ENCODE peak calls at places on chromosomes 16 and 17, in nine cellular contexts. Y is fibroblast of lung; Z is stomach; E is dorsolateral prefrontal cortex; L is HCT116; A is foreskin keratinocyte; V is thoracic aorta; M is CD4-positive, alpha-beta T cell; X is PC-9. H is an unnamed sample.

GRCh38 chr16:62597874-62598273 is 561.6 kb upstream of the CDH8 start:
- DNase-seq in Y (no peak), Z (no peak), E (no peak), L (no peak), A (no peak), V (no peak), M (no peak), X (no peak), H (no peak)

GRCh38 chr17:45077643-45078042 is 16.5 kb downstream of the NMT1 start:
- DNase-seq in Y (no peak), Z (no peak), E (no peak), L (no peak), A (no peak), V (no peak), M (no peak), X (no peak), H (no peak)

GRCh38 chr17:16288860-16289571 is 64.3 kb downstream of the CENPV start:
- DNase-seq in Y (no peak), Z (no peak), E (no peak), L (no peak), A (no peak), V (no peak), M (no peak), X (no peak), H (no peak)

GRCh38 chr17:45896803-45897693 is 2.7 kb downstream of the MAPT start:
- DNase-seq in Y (no peak), Z (no peak), E (peak; percentile 54), L (no peak), A (no peak), V (no peak), M (no peak), X (no peak), H (no peak)

GRCh38 chr16:76345093-76345735 is 68.0 kb downstream of the CNTNAP4 start:
- DNase-seq in Y (peak; percentile 29), Z (no peak), E (peak; percentile 56), L (no peak), A (no peak), V (no peak), M (no peak), X (no peak), H (no peak)

GRCh38 chr16:57574086-57574485 is 31.6 kb downstream of the ADGRG5 start:
- DNase-seq in Y (no peak), Z (no peak), E (no peak), L (no peak), A (no peak), V (no peak), M (no peak), X (no peak), H (peak; percentile 44)

GRCh38 chr16:54739381-54739780 is 191.3 kb upstream of the IRX5 start:
- DNase-seq in Y (no peak), Z (no peak), E (no peak), L (no peak), A (no peak), V (no peak), M (no peak), X (no peak), H (no peak)

GRCh38 chr17:67270411-67270810 is 25.4 kb upstream of the HELZ start:
- DNase-seq in Y (no peak), Z (no peak), E (no peak), L (no peak), A (no peak), V (no peak), M (no peak), X (no peak), H (no peak)

GRCh38 chr17:28348979-28349378 is 8.3 kb downstream of the POLDIP2 start:
- DNase-seq in Y (no peak), Z (no peak), E (no peak), L (no peak), A (no peak), V (no peak), M (no peak), X (no peak), H (no peak)

GRCh38 chr17:28347261-28347891 is 10.0 kb downstream of the POLDIP2 start:
- DNase-seq in Y (peak; percentile 97), Z (peak; percentile 50), E (no peak), L (no peak), A (peak; percentile 80), V (no peak), M (no peak), X (peak; percentile 82), H (peak; percentile 53)

GRCh38 chr17:28345420-28346198 is 10.0 kb downstream of the TNFAIP1 start:
- DNase-seq in Y (peak; percentile 64), Z (peak; percentile 47), E (no peak), L (no peak), A (no peak), V (no peak), M (no peak), X (peak; percentile 65), H (no peak)

GRCh38 chr17:28346199-28346580 is 10.6 kb downstream of the TNFAIP1 start:
- DNase-seq in Y (peak; percentile 72), Z (no peak), E (no peak), L (no peak), A (no peak), V (no peak), M (no peak), X (no peak), H (no peak)

GRCh38 chr17:28346746-28347246 is 10.5 kb downstream of the POLDIP2 start:
- DNase-seq in Y (no peak), Z (peak; percentile 72), E (no peak), L (no peak), A (no peak), V (no peak), M (no peak), X (no peak), H (peak; percentile 83)
- H3K27ac ChIP-seq in Y (peak overlapping the region; percentile 47), Z (peak overlapping the region; percentile 78), E (no peak overlapping the region), L (no peak overlapping the region), A (no peak overlapping the region), V (peak overlapping the region; percentile 84), M (no peak overlapping the region), X (peak overlapping the region; percentile 72), H (peak overlapping the region; percentile 70)

DNA sequence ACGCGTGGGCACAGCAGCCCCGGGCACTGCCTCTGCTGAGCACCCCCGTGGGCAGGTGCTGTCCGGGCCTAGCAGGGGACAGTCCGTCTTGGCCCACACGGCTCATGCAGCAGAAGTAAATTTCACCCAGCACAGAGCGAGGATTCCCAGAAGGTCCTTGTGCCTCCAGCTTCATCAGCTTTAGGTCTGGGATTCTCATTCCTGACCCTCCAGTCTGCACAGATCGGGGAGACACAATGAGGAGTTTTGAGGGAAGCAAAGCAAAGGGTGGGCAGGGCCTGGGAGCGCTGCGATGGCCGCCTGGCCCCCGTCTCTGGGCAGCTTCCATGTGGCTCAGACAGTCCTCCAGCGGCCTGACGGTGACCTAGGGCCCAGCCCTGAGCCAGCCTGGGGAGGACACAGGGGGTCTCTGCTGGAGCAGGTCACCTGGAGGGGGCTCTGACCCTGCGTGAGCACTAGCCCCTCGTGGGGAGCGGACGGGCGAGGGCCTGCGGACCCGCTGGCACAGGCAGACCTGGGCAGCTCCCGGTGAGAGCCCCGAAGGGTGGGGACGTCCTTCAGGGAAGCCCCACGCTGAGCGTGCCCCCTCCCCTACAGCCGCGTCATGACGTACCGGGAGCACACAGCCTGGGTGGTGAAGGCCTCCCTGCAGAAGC is 30.7 kb upstream of the CHMP6 start:
- DNase-seq in Y (no peak), Z (no peak), E (no peak), L (no peak), A (no peak), V (no peak), M (no peak), X (no peak), H (no peak)
- H3K27ac ChIP-seq in Y (no peak overlapping the region), Z (no peak overlapping the region), E (no peak overlapping the region), L (no peak overlapping the region), A (no peak overlapping the region), V (peak overlapping the region; percentile 85), M (no peak overlapping the region), X (no peak overlapping the region), H (no peak overlapping the region)

DNA sequence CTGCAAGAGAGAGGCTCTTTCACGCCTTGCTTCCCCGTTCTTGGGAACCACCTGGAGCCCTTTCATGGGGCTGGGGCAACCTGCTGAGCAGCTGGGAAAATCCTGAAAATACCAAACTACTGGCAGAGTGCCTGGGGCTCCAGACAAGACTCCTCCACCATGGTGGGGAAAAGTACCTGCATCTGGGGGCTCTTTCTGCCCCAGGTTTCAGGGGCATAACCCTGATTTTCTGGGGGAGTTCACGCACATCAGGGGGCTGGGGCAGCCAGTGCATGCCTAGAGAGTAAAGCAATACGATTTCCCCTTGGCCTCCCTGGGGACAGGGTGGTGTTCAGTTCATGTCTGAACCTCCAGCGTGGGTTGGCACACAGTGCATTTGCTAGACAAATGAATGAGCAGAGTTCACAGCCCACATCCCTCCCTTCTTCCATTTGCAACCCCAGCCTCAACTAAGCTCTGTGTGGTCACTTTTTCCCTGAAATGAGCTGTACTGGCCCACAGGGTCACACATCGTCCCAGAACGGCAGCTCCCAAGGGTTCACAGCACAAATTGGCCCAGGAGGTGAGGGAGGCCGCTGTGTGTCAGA is 5.2 kb upstream of the CDC42EP4 start:
- DNase-seq in Y (no peak), Z (no peak), E (no peak), L (no peak), A (no peak), V (no peak), M (no peak), X (no peak), H (no peak)
- H3K27ac ChIP-seq in Y (no peak overlapping the region), Z (no peak overlapping the region), E (no peak overlapping the region), L (no peak overlapping the region), A (no peak overlapping the region), V (no peak overlapping the region), M (no peak overlapping the region), X (no peak overlapping the region), H (no peak overlapping the region)

DNA sequence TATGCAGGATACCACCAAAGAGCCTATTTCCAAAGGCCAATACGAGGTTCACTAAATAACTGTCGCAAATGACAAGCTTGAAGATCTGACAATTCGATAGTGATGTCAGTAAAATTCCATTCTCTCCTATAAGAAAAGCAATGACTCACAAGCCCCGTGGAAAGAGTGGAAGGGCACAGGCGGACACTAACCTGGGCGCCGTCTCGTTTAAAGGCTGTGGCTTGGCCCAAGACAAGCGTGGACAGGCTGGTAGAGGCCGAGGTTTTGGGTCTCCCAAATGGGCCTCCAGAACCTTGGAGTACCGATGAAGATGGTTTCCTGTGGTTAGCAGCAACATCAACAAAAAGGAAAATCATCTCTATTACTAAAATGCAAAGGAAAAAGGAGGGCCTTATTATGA is 16.5 kb upstream of the SLC38A8 start:
- DNase-seq in Y (no peak), Z (no peak), E (no peak), L (no peak), A (no peak), V (no peak), M (no peak), X (no peak), H (no peak)
- H3K27ac ChIP-seq in Y (no peak overlapping the region), Z (no peak overlapping the region), E (no peak overlapping the region), L (no peak overlapping the region), A (no peak overlapping the region), V (no peak overlapping the region), M (no peak overlapping the region), X (no peak overlapping the region), H (no peak overlapping the region)

GRCh38 chr17:1643293-1643998 is 2.1 kb downstream of the SCARF1 start:
- DNase-seq in Y (no peak), Z (peak; percentile 92), E (peak; percentile 40), L (peak; percentile 62), A (peak; percentile 18), V (no peak), M (peak; percentile 85), X (peak; percentile 89), H (peak; percentile 87)
- H3K27ac ChIP-seq in Y (no peak overlapping the region), Z (peak overlapping the region; percentile 31), E (peak overlapping the region; percentile 59), L (peak overlapping the region; percentile 73), A (no peak overlapping the region), V (no peak overlapping the region), M (no peak overlapping the region), X (no peak overlapping the region), H (peak overlapping the region; percentile 8)

DNA sequence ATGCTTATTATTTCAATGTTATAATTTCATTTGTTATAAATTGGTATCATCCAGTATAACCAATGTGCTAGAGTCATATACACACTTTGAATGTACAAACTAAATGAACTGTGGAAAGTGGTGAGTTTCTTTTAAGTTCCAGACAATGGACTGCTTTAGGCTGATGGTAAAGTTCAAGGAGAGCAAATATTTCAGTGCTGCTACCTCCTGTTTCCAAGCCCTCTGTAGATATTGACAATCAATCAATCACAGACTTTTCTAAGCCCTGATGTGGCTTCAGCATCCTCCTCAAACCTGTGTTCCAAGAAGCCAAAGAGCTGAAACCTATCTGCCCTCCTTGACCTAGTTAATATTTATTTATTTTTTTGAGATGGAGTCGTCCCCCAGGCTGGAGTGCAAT is 28.2 kb upstream of the SREBF1 start:
- DNase-seq in Y (no peak), Z (no peak), E (no peak), L (no peak), A (no peak), V (no peak), M (no peak), X (no peak), H (no peak)
- H3K27ac ChIP-seq in Y (no peak overlapping the region), Z (no peak overlapping the region), E (no peak overlapping the region), L (no peak overlapping the region), A (no peak overlapping the region), V (no peak overlapping the region), M (no peak overlapping the region), X (no peak overlapping the region), H (no peak overlapping the region)

H was measured in pancreas.